ENCODE peak calls at places on chromosome 14, in four cellular contexts. Y is suprapubic skin, D is A172, S is GF-D8. N is an unnamed sample.

GRCh38 chr14:68784995-68785816 is 7.7 kb downstream of the ZFP36L1 start:
- DNase-seq in Y (peak), S (no peak), D (peak), N (peak)

GRCh38 chr14:89184952-89185351 is 232.1 kb downstream of the FOXN3 start:
- DNase-seq in D (no peak), S (no peak), Y (no peak), N (no peak)

GRCh38 chr14:97878727-97879126 is 1081.5 kb downstream of the VRK1 start:
- DNase-seq in S (no peak), Y (no peak), D (no peak), N (no peak)

GRCh38 chr14:104066279-104066678 is 19.2 kb upstream of the ASPG start:
- DNase-seq in D (no peak), S (no peak), Y (no peak), N (no peak)

GRCh38 chr14:64266206-64266605 is 28.0 kb downstream of the ESR2 start:
- DNase-seq in S (no peak), Y (no peak), D (peak), N (peak)

GRCh38 chr14:76537912-76538647 is 162.1 kb downstream of the ESRRB start:
- DNase-seq in D (no peak), S (peak), Y (no peak), N (no peak)

GRCh38 chr14:67579636-67580035 is 20.4 kb downstream of the PIGH start:
- DNase-seq in S (no peak), Y (no peak), D (no peak), N (no peak)

GRCh38 chr14:99346470-99347080 is 74.6 kb upstream of the BCL11B start:
- DNase-seq in D (no peak), S (no peak), Y (no peak), N (no peak)

GRCh38 chr14:91417134-91417982 is at the start of gene CCDC88C:
- DNase-seq in S (no peak), Y (no peak), D (peak), N (peak)

GRCh38 chr14:22890416-22890815 is 7.4 kb downstream of the REM2 start:
- DNase-seq in S (no peak), D (no peak), Y (no peak), N (no peak)

GRCh38 chr14:61627612-61628011 is 67.7 kb upstream of the HIF1A start:
- DNase-seq in Y (no peak), S (no peak), D (no peak), N (no peak)

GRCh38 chr14:101947577-101947903 is 16.8 kb upstream of the DYNC1H1 start:
- DNase-seq in S (no peak), D (no peak), Y (no peak), N (no peak)

GRCh38 chr14:79201545-79202247 is 1009.6 kb downstream of the DIO2 start:
- DNase-seq in Y (no peak), D (no peak), S (no peak), N (no peak)

GRCh38 chr14:95523818-95524448 is 7.5 kb upstream of the SYNE3 start:
- DNase-seq in Y (peak), D (no peak), S (peak), N (no peak)

GRCh38 chr14:104207142-104207845 is 68.9 kb downstream of the KIF26A start:
- DNase-seq in Y (no peak), S (no peak), D (no peak), N (no peak)

GRCh38 chr14:58950555-58950954 is 237.9 kb upstream of the DAAM1 start:
- DNase-seq in Y (no peak), S (no peak), D (no peak), N (no peak)

GRCh38 chr14:63212209-63212608 is 8.0 kb downstream of the RHOJ start:
- DNase-seq in S (no peak), Y (no peak), D (no peak), N (no peak)

GRCh38 chr14:92501891-92502351 is 11.7 kb upstream of the RIN3 start:
- DNase-seq in D (peak), Y (no peak), S (no peak), N (peak)

GRCh38 chr14:19823765-19824164 is 20.2 kb downstream of the OR4N2 start:
- DNase-seq in D (no peak), S (no peak), Y (no peak), N (peak)

GRCh38 chr14:97162621-97163020 is 365.4 kb downstream of the VRK1 start:
- DNase-seq in S (no peak), Y (no peak), D (no peak), N (no peak)

GRCh38 chr14:89665262-89665661 is 248.2 kb upstream of the FOXN3 start:
- DNase-seq in Y (no peak), D (no peak), S (no peak), N (no peak)

GRCh38 chr14:75454963-75455546 is 27.2 kb downstream of the JDP2 start:
- DNase-seq in D (peak), Y (no peak), S (no peak), N (peak)

GRCh38 chr14:70391493-70392391 is 25.1 kb downstream of the SYNJ2BP start:
- DNase-seq in D (no peak), Y (no peak), S (no peak), N (no peak)

GRCh38 chr14:53953002-53953827 is 3.4 kb downstream of the BMP4 start:
- DNase-seq in D (peak), S (no peak), Y (peak), N (peak)

GRCh38 chr14:103312006-103312635 is 21.9 kb upstream of the EIF5 start:
- DNase-seq in Y (no peak), S (no peak), D (no peak), N (no peak)

GRCh38 chr14:93953739-93954515 is 22.4 kb downstream of the ASB2 start:
- DNase-seq in S (no peak), D (no peak), Y (no peak), N (no peak)

GRCh38 chr14:72892103-72892878 is 1.6 kb downstream of the DPF3 start:
- DNase-seq in Y (no peak), S (no peak), D (peak), N (no peak)

GRCh38 chr14:67170706-67171105 is 18.5 kb upstream of the GARIN2 start:
- DNase-seq in S (no peak), D (peak), Y (no peak), N (peak)

GRCh38 chr14:51996148-51996746 is 6.9 kb downstream of the RTRAF start:
- DNase-seq in Y (no peak), S (no peak), D (peak), N (no peak)

GRCh38 chr14:20855652-20856291 is 35.4 kb upstream of the RNASE3 start:
- DNase-seq in Y (no peak), D (peak), S (no peak), N (peak)

GRCh38 chr14:78970677-78971076 is 800.5 kb downstream of the NRXN3 start:
- DNase-seq in D (peak), S (no peak), Y (no peak), N (no peak)

GRCh38 chr14:24418492-24418873 is 11.0 kb downstream of the CBLN3 start:
- DNase-seq in S (no peak), D (no peak), Y (no peak), N (no peak)

GRCh38 chr14:77372304-77372841 is 4.5 kb downstream of the TMED8 start:
- DNase-seq in S (no peak), Y (no peak), D (no peak), N (no peak)

GRCh38 chr14:96909841-96910364 is 112.7 kb downstream of the VRK1 start:
- DNase-seq in S (no peak), Y (no peak), D (no peak), N (no peak)

GRCh38 chr14:95496690-95497241 is 19.7 kb downstream of the SYNE3 start:
- DNase-seq in S (no peak), Y (no peak), D (no peak), N (no peak)

GRCh38 chr14:68050177-68050576 is 230.6 kb downstream of the RAD51B start:
- DNase-seq in D (no peak), S (no peak), Y (no peak), N (no peak)